ENCODE peak calls at places on chromosome X, in seven cellular contexts. N is ovary, E is body of pancreas, W is K562, Q is upper lobe of left lung, U is A549, B is NB4. I is an unnamed sample.

GRCh38 chrX:72018277-72019112 is 107.8 kb downstream of the NHSL2 start:
- DNase-seq in U (peak; percentile 81), E (peak; percentile 90), Q (peak; percentile 91), W (peak; percentile 85), N (peak; percentile 87), B (peak; percentile 92), I (peak; percentile 87)

GRCh38 chrX:39900788-39901170 is 197.0 kb downstream of the BCOR start:
- DNase-seq in Q (no peak), B (no peak), W (no peak), N (no peak), U (no peak), E (no peak), I (no peak)

GRCh38 chrX:18448416-18448815 is 23.0 kb downstream of the CDKL5 start:
- DNase-seq in U (no peak), N (no peak), B (no peak), W (no peak), Q (no peak), E (no peak), I (no peak)

GRCh38 chrX:1249101-1249887 is 19.3 kb upstream of the CSF2RA start:
- DNase-seq in N (no peak), E (no peak), W (peak; percentile 20), B (peak; percentile 96), Q (peak; percentile 77), U (no peak), I (peak; percentile 16)

GRCh38 chrX:53481093-53481492 is 46.9 kb upstream of the HSD17B10 start:
- DNase-seq in U (peak; percentile 32), Q (no peak), W (peak; percentile 39), B (peak; percentile 45), E (peak; percentile 19), N (no peak), I (no peak)

GRCh38 chrX:32483534-32484136 is 727.7 kb downstream of the DMD start:
- DNase-seq in Q (no peak), W (no peak), E (no peak), U (no peak), N (no peak), B (peak; percentile 1), I (no peak)

GRCh38 chrX:28058906-28059305 is 77.7 kb upstream of the DCAF8L1 start:
- DNase-seq in B (no peak), W (no peak), U (no peak), Q (no peak), N (no peak), E (no peak), I (no peak)

GRCh38 chrX:39063037-39063436 is 261.8 kb downstream of the MID1IP1 start:
- DNase-seq in E (peak; percentile 83), B (peak; percentile 62), W (no peak), N (no peak), Q (peak; percentile 84), U (no peak), I (no peak)

GRCh38 chrX:107678957-107679740 is 50.8 kb downstream of the PRPS1 start:
- DNase-seq in W (peak; percentile 62), E (peak; percentile 55), N (peak; percentile 49), B (peak; percentile 91), U (no peak), Q (peak; percentile 86), I (peak; percentile 87)

GRCh38 chrX:102720237-102721168 is at the start of gene GPRASP3:
- DNase-seq in B (no peak), W (peak; percentile 71), Q (peak; percentile 84), E (peak; percentile 82), U (peak; percentile 78), N (peak; percentile 57), I (peak; percentile 78)

GRCh38 chrX:17860811-17861495 is at the start of gene RAI2:
- DNase-seq in B (no peak), Q (peak; percentile 31), U (no peak), E (peak; percentile 64), N (peak; percentile 64), W (peak; percentile 8), I (peak; percentile 71)

GRCh38 chrX:129833153-129834004 is 10.3 kb downstream of the ZDHHC9 start:
- DNase-seq in E (no peak), U (no peak), B (no peak), W (no peak), N (no peak), Q (peak; percentile 27), I (no peak)

GRCh38 chrX:115625577-115626301 is 64.8 kb downstream of the PLS3 start:
- DNase-seq in E (no peak), U (no peak), Q (no peak), W (no peak), N (no peak), B (no peak), I (no peak)

GRCh38 chrX:50813843-50814661 is at the start of gene SHROOM4:
- DNase-seq in N (peak; percentile 40), Q (peak; percentile 44), U (no peak), E (no peak), B (no peak), W (no peak), I (peak; percentile 40)

DNA sequence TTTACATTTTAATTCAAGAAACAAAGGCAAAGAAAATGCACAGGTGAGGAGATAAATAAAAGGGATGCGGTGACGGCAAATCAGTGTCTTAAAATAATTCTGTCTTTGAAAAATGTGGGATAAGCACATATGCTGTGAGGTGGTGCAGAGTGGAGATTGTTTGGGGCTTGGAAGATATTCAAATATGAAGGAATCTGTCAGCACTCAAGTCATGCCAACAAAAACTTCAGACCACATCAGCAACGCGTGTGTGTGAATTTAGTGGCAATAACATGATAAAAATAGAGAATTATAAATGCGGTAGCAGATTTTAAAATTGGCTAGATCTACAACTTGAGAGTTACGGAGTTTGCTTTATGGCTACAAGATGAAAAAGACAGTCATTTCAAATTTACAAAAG is 71.4 kb upstream of the VCX2 start:
- DNase-seq in N (no peak), Q (no peak), E (no peak), W (no peak), U (no peak), B (no peak), I (no peak)
- H3K4me3 ChIP-seq in N (no peak overlapping the region), Q (no peak overlapping the region), E (no peak overlapping the region), W (no peak overlapping the region), U (no peak overlapping the region), B (no peak overlapping the region), I (no peak overlapping the region)

DNA sequence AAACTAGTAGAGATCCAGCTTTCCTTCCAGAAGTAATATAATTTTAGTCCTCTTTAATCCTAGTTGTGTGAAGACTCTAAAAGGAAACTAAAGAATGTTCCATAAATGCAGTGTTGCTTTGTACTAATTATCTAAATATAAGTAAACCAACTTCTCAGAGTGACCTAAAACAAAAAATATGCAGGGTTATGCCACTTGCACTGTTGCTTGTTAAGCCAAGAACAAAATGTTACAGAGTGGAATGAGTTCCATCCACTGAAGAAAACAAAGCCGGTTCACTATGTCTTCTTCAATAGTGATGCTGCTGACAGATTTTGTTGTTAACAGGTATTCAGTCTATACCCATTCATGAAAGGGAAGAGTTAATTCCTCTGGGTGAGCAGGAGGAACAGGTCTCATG is 252.0 kb upstream of the DIAPH2 start:
- DNase-seq in E (no peak), U (no peak), N (no peak), Q (no peak), W (no peak), B (no peak), I (no peak)
- TF ChIP-seq POLR2A in E (no peak), U (no peak), N (no peak), Q (no peak), W (no peak), B (no peak), I (no peak)

GRCh38 chrX:136196691-136197155 is 49.4 kb downstream of the FHL1 start:
- DNase-seq in U (no peak), N (no peak), W (no peak), Q (no peak), B (no peak), E (no peak), I (no peak)

GRCh38 chrX:136200466-136200865 is 50.7 kb downstream of the MAP7D3 start:
- DNase-seq in E (no peak), Q (no peak), W (peak; percentile 34), B (peak; percentile 15), U (peak; percentile 53), N (no peak), I (no peak)

GRCh38 chrX:136198010-136198409 is 50.7 kb downstream of the FHL1 start:
- DNase-seq in U (no peak), N (no peak), Q (no peak), B (no peak), E (no peak), W (no peak), I (no peak)

GRCh38 chrX:136199365-136199764 is 51.8 kb downstream of the MAP7D3 start:
- DNase-seq in B (no peak), Q (no peak), U (no peak), N (no peak), W (no peak), E (no peak), I (no peak)

GRCh38 chrX:136198678-136199243 is 51.4 kb downstream of the FHL1 start:
- DNase-seq in N (no peak), E (no peak), Q (no peak), U (no peak), W (no peak), B (no peak), I (no peak)
- H3K4me3 ChIP-seq in N (no peak overlapping the region), E (no peak overlapping the region), Q (no peak overlapping the region), U (no peak overlapping the region), W (no peak overlapping the region), B (no peak overlapping the region), I (peak overlapping the region; percentile 0)

GRCh38 chrX:13069771-13070410 is 25.5 kb upstream of the FAM9C start:
- DNase-seq in W (peak; percentile 27), U (no peak), B (peak; percentile 18), Q (no peak), E (no peak), N (no peak), I (no peak)

GRCh38 chrX:13076176-13076956 is 31.9 kb upstream of the FAM9C start:
- DNase-seq in B (no peak), E (no peak), N (no peak), Q (no peak), U (no peak), W (no peak), I (no peak)

GRCh38 chrX:13077168-13077567 is 32.7 kb upstream of the FAM9C start:
- DNase-seq in E (no peak), U (no peak), W (no peak), N (no peak), Q (peak; percentile 57), B (peak; percentile 78), I (no peak)

GRCh38 chrX:13078739-13079444 is 34.5 kb upstream of the FAM9C start:
- DNase-seq in B (peak; percentile 77), E (peak; percentile 57), W (no peak), U (no peak), N (peak; percentile 41), Q (peak; percentile 45), I (peak; percentile 58)

DNA sequence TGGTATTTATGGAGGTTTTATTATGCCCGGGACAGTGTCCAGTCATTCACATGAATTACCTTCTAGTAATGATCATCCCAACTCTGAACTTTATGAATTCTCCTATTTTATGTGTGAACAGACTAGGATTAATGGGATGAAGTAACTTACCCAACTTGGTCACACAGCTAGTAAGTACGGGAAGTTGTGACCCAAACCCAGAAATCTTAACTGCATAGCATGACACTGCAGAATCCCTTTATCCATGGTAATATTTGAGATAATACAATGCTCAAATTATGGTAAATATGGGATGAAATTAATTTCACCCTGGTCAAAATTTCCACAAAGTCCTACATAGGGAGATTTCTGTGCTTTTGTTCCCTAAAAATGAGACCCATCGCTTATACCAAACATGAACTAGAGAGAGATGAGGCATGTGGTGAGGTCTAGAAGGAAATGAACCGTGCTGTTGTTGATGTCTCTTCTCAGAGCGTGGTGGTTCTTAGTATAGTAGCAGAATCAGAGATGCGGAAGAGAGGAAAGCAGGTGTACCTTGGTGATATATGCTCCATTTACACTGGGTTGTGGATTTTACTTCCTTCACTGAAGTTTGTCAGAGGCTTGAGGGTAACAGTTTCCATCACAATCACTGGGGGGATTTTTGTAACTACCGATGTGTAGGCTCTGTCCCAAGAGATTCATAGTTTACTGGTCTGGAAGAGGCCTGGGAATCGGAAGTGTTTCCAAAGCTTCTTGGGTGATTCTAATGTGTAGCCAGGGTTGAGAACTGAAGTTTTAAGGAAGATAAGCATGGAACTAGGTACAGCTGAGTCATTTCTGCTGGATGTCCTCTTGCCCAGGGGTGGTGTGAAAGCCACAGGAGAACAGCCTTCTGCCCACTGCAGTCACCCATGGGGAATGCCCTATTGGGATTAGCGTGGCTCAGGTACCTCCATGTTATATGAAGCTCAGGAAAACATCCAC is 30.2 kb upstream of the FAM9C start:
- DNase-seq in N (no peak), W (peak; percentile 10), Q (no peak), B (no peak), U (no peak), E (no peak), I (no peak)
- TF ChIP-seq POLR2A in N (no peak), W (no peak), Q (no peak), B (no peak), U (no peak), E (no peak), I (no peak)